ENCODE peak calls at places on chromosomes 7 and 10, in nine cellular contexts. One of them, this sample, is unnamed.

GRCh38 chr10:97676770-97677581 is 10.1 kb downstream of the AVPI1 start:
- DNase-seq in colonic mucosa: no peak
- DNase-seq in IMR-90: peak; percentile 63
- DNase-seq in nephron progenitor cell: peak; percentile 61
- DNase-seq in sigmoid colon: no peak
- DNase-seq in CD8-positive, alpha-beta T cell: peak; percentile 58
- DNase-seq in GM10248: peak; percentile 77
- DNase-seq in AG10803: peak; percentile 63
- DNase-seq in adrenal gland: no peak
- DNase-seq in this sample: no peak

GRCh38 chr10:60905580-60905979 is 38.4 kb downstream of the RHOBTB1 start:
- DNase-seq in colonic mucosa: no peak
- DNase-seq in IMR-90: peak; percentile 59
- DNase-seq in nephron progenitor cell: no peak
- DNase-seq in sigmoid colon: peak; percentile 89
- DNase-seq in CD8-positive, alpha-beta T cell: no peak
- DNase-seq in GM10248: no peak
- DNase-seq in AG10803: peak; percentile 78
- DNase-seq in adrenal gland: peak; percentile 19
- DNase-seq in this sample: no peak

GRCh38 chr10:117686606-117687005 is 144.1 kb downstream of the EMX2 start:
- DNase-seq in colonic mucosa: no peak
- DNase-seq in IMR-90: no peak
- DNase-seq in nephron progenitor cell: no peak
- DNase-seq in sigmoid colon: no peak
- DNase-seq in CD8-positive, alpha-beta T cell: no peak
- DNase-seq in GM10248: no peak
- DNase-seq in AG10803: no peak
- DNase-seq in adrenal gland: no peak
- DNase-seq in this sample: no peak

GRCh38 chr7:153473189-153473588 is 579.0 kb upstream of the DPP6 start:
- DNase-seq in colonic mucosa: no peak
- DNase-seq in IMR-90: no peak
- DNase-seq in nephron progenitor cell: no peak
- DNase-seq in sigmoid colon: no peak
- DNase-seq in CD8-positive, alpha-beta T cell: no peak
- DNase-seq in GM10248: no peak
- DNase-seq in AG10803: no peak
- DNase-seq in adrenal gland: peak; percentile 44
- DNase-seq in this sample: no peak

GRCh38 chr10:85012305-85012704 is 683.9 kb downstream of the CCSER2 start:
- DNase-seq in colonic mucosa: no peak
- DNase-seq in IMR-90: no peak
- DNase-seq in nephron progenitor cell: no peak
- DNase-seq in sigmoid colon: no peak
- DNase-seq in CD8-positive, alpha-beta T cell: no peak
- DNase-seq in GM10248: no peak
- DNase-seq in AG10803: no peak
- DNase-seq in adrenal gland: no peak
- DNase-seq in this sample: no peak

GRCh38 chr10:48996-49395 is at the start of gene TUBB8:
- DNase-seq in colonic mucosa: no peak
- DNase-seq in IMR-90: no peak
- DNase-seq in nephron progenitor cell: no peak
- DNase-seq in sigmoid colon: no peak
- DNase-seq in CD8-positive, alpha-beta T cell: no peak
- DNase-seq in GM10248: no peak
- DNase-seq in AG10803: no peak
- DNase-seq in adrenal gland: no peak
- DNase-seq in this sample: no peak

GRCh38 chr7:131898418-131898817 is 342.0 kb upstream of the PODXL start:
- DNase-seq in colonic mucosa: no peak
- DNase-seq in IMR-90: no peak
- DNase-seq in nephron progenitor cell: no peak
- DNase-seq in sigmoid colon: no peak
- DNase-seq in CD8-positive, alpha-beta T cell: no peak
- DNase-seq in GM10248: no peak
- DNase-seq in AG10803: peak; percentile 69
- DNase-seq in adrenal gland: no peak
- DNase-seq in this sample: no peak

GRCh38 chr7:106284516-106285050 is at the start of gene NAMPT:
- DNase-seq in colonic mucosa: peak; percentile 55
- DNase-seq in IMR-90: no peak
- DNase-seq in nephron progenitor cell: peak; percentile 79
- DNase-seq in sigmoid colon: peak; percentile 82
- DNase-seq in CD8-positive, alpha-beta T cell: peak; percentile 46
- DNase-seq in GM10248: peak; percentile 38
- DNase-seq in AG10803: no peak
- DNase-seq in adrenal gland: peak; percentile 48
- DNase-seq in this sample: no peak

GRCh38 chr7:30074422-30075030 is 46.3 kb downstream of the PLEKHA8 start:
- DNase-seq in colonic mucosa: no peak
- DNase-seq in IMR-90: peak; percentile 60
- DNase-seq in nephron progenitor cell: no peak
- DNase-seq in sigmoid colon: no peak
- DNase-seq in CD8-positive, alpha-beta T cell: no peak
- DNase-seq in GM10248: no peak
- DNase-seq in AG10803: peak; percentile 55
- DNase-seq in adrenal gland: no peak
- DNase-seq in this sample: no peak

GRCh38 chr10:16787361-16787791 is 29.8 kb downstream of the RSU1 start:
- DNase-seq in colonic mucosa: no peak
- DNase-seq in IMR-90: no peak
- DNase-seq in nephron progenitor cell: no peak
- DNase-seq in sigmoid colon: no peak
- DNase-seq in CD8-positive, alpha-beta T cell: peak; percentile 56
- DNase-seq in GM10248: no peak
- DNase-seq in AG10803: no peak
- DNase-seq in adrenal gland: no peak
- DNase-seq in this sample: no peak

GRCh38 chr7:1041471-1042160 is 2.7 kb upstream of the GPR146 start:
- DNase-seq in colonic mucosa: no peak
- DNase-seq in IMR-90: peak; percentile 12
- DNase-seq in nephron progenitor cell: no peak
- DNase-seq in sigmoid colon: no peak
- DNase-seq in CD8-positive, alpha-beta T cell: no peak
- DNase-seq in GM10248: no peak
- DNase-seq in AG10803: no peak
- DNase-seq in adrenal gland: no peak
- DNase-seq in this sample: no peak

GRCh38 chr7:133275441-133276105 is 22.7 kb downstream of the EXOC4 start:
- DNase-seq in colonic mucosa: no peak
- DNase-seq in IMR-90: no peak
- DNase-seq in nephron progenitor cell: no peak
- DNase-seq in sigmoid colon: no peak
- DNase-seq in CD8-positive, alpha-beta T cell: no peak
- DNase-seq in GM10248: no peak
- DNase-seq in AG10803: peak; percentile 27
- DNase-seq in adrenal gland: no peak
- DNase-seq in this sample: no peak

GRCh38 chr7:21868647-21868896 is 77.1 kb downstream of the CDCA7L start:
- DNase-seq in colonic mucosa: no peak
- DNase-seq in IMR-90: no peak
- DNase-seq in nephron progenitor cell: no peak
- DNase-seq in sigmoid colon: no peak
- DNase-seq in CD8-positive, alpha-beta T cell: no peak
- DNase-seq in GM10248: no peak
- DNase-seq in AG10803: no peak
- DNase-seq in adrenal gland: no peak
- DNase-seq in this sample: no peak

GRCh38 chr7:21869785-21870402 is 75.8 kb downstream of the CDCA7L start:
- DNase-seq in colonic mucosa: no peak
- DNase-seq in IMR-90: peak; percentile 37
- DNase-seq in nephron progenitor cell: no peak
- DNase-seq in sigmoid colon: no peak
- DNase-seq in CD8-positive, alpha-beta T cell: no peak
- DNase-seq in GM10248: no peak
- DNase-seq in AG10803: peak; percentile 12
- DNase-seq in adrenal gland: no peak
- DNase-seq in this sample: no peak

GRCh38 chr7:21867816-21868646 is 77.7 kb downstream of the CDCA7L start:
- DNase-seq in colonic mucosa: no peak
- DNase-seq in IMR-90: no peak
- DNase-seq in nephron progenitor cell: no peak
- DNase-seq in sigmoid colon: no peak
- DNase-seq in CD8-positive, alpha-beta T cell: no peak
- DNase-seq in GM10248: no peak
- DNase-seq in AG10803: no peak
- DNase-seq in adrenal gland: no peak
- DNase-seq in this sample: no peak
- TF ChIP-seq CTCF in colonic mucosa: no peak
- TF ChIP-seq CTCF in IMR-90: no peak
- TF ChIP-seq CTCF in nephron progenitor cell: no peak
- TF ChIP-seq CTCF in sigmoid colon: no peak
- TF ChIP-seq CTCF in CD8-positive, alpha-beta T cell: no peak
- TF ChIP-seq CTCF in GM10248: no peak
- TF ChIP-seq CTCF in AG10803: no peak
- TF ChIP-seq CTCF in adrenal gland: no peak
- TF ChIP-seq CTCF in this sample: no peak

GRCh38 chr7:46654546-46655443 is 733.7 kb upstream of the IGFBP3 start:
- DNase-seq in colonic mucosa: no peak
- DNase-seq in IMR-90: peak; percentile 25
- DNase-seq in nephron progenitor cell: no peak
- DNase-seq in sigmoid colon: no peak
- DNase-seq in CD8-positive, alpha-beta T cell: no peak
- DNase-seq in GM10248: no peak
- DNase-seq in AG10803: peak; percentile 15
- DNase-seq in adrenal gland: no peak
- DNase-seq in this sample: no peak
- TF ChIP-seq CTCF in colonic mucosa: no peak
- TF ChIP-seq CTCF in IMR-90: no peak
- TF ChIP-seq CTCF in nephron progenitor cell: no peak
- TF ChIP-seq CTCF in sigmoid colon: no peak
- TF ChIP-seq CTCF in CD8-positive, alpha-beta T cell: no peak
- TF ChIP-seq CTCF in GM10248: no peak
- TF ChIP-seq CTCF in AG10803: no peak
- TF ChIP-seq CTCF in adrenal gland: no peak
- TF ChIP-seq CTCF in this sample: no peak

DNA sequence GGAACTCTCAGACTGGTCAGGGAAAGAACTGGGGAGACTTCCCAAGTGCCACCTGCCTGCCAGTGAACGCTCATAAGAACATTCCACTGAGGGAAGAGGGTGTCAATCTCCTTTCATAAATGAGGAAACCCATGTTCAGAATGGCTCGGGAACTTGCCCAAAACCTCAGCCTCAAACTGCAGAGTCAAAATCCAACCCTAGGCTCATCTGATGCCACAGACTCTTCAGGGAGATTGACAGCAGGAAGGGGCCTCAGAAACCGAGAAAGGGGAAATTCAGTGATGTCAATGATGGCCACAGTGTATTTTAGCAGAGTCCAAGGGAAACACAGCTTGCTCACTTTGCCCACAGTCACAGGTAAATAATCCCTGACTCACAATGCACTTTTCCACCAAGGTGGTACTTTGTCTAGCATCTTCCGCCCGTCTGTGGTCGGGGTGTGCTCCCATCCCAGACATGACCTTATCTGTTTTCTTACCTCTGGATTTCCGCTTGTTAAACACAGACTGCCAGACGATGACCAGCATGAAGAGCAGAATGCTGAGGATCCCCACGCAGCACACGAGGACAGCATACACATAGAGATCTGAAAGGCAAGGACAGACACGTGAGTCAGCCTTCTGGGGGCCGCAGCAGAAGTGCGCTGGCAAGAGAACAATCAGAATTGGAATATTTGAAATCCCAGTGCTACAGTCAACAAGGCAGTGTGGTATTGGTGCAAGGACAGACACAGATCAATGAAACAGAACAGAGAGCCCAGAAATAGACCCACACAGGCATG is 38.4 kb downstream of the VSTM4 start:
- DNase-seq in colonic mucosa: peak; percentile 4
- DNase-seq in IMR-90: no peak
- DNase-seq in nephron progenitor cell: no peak
- DNase-seq in sigmoid colon: no peak
- DNase-seq in CD8-positive, alpha-beta T cell: no peak
- DNase-seq in GM10248: peak; percentile 41
- DNase-seq in AG10803: no peak
- DNase-seq in adrenal gland: peak; percentile 79
- DNase-seq in this sample: no peak
- TF ChIP-seq CTCF in colonic mucosa: no peak
- TF ChIP-seq CTCF in IMR-90: no peak
- TF ChIP-seq CTCF in nephron progenitor cell: no peak
- TF ChIP-seq CTCF in sigmoid colon: no peak
- TF ChIP-seq CTCF in CD8-positive, alpha-beta T cell: no peak
- TF ChIP-seq CTCF in GM10248: no peak
- TF ChIP-seq CTCF in AG10803: no peak
- TF ChIP-seq CTCF in adrenal gland: no peak
- TF ChIP-seq CTCF in this sample: no peak

DNA sequence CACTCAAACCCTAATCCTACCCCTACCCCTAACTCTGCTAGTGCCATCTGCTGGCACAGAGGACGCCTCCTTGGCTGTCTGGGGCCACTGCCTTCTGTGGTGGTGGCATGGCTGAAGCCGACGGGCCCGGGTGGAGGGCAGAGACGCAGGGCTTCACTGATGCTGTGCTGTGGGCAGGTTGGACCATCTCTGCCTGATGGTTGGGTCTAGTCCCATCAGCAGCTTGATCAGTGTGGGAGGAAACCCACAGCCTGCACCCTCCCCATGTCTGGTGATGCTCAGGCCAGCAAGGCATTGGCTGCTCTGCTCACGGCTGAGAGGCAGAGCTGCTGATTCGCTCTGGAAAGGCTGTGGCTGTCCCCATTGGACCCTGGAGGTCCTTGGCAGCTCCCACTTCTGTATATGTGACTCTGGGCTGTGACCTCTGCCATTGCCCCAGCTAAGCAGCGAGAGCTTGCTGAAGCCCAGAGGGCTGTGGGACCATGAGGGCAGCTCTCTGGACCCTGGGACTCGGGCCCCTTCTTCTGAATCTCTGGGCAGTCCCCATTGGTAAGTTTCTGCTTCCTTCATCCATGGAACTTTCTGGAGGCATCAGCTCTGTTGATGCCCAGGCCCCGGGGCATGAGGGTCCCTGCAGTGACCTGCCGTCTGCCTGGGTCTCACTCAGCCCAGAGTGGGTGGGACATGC is at the start of gene SCART1:
- DNase-seq in colonic mucosa: no peak
- DNase-seq in IMR-90: no peak
- DNase-seq in nephron progenitor cell: no peak
- DNase-seq in sigmoid colon: no peak
- DNase-seq in CD8-positive, alpha-beta T cell: no peak
- DNase-seq in GM10248: no peak
- DNase-seq in AG10803: no peak
- DNase-seq in adrenal gland: no peak
- DNase-seq in this sample: no peak
- TF ChIP-seq CTCF in colonic mucosa: no peak
- TF ChIP-seq CTCF in IMR-90: no peak
- TF ChIP-seq CTCF in nephron progenitor cell: no peak
- TF ChIP-seq CTCF in sigmoid colon: no peak
- TF ChIP-seq CTCF in CD8-positive, alpha-beta T cell: no peak
- TF ChIP-seq CTCF in GM10248: no peak
- TF ChIP-seq CTCF in AG10803: no peak
- TF ChIP-seq CTCF in adrenal gland: no peak
- TF ChIP-seq CTCF in this sample: no peak

GRCh38 chr7:157690833-157691382 is 354.1 kb downstream of the DNAJB6 start:
- DNase-seq in colonic mucosa: peak; percentile 52
- DNase-seq in IMR-90: no peak
- DNase-seq in nephron progenitor cell: peak; percentile 63
- DNase-seq in sigmoid colon: peak; percentile 85
- DNase-seq in CD8-positive, alpha-beta T cell: no peak
- DNase-seq in GM10248: no peak
- DNase-seq in AG10803: peak; percentile 40
- DNase-seq in adrenal gland: peak; percentile 50
- DNase-seq in this sample: peak; percentile 40
- TF ChIP-seq CTCF in colonic mucosa: no peak
- TF ChIP-seq CTCF in IMR-90: no peak
- TF ChIP-seq CTCF in nephron progenitor cell: no peak
- TF ChIP-seq CTCF in sigmoid colon: no peak
- TF ChIP-seq CTCF in CD8-positive, alpha-beta T cell: no peak
- TF ChIP-seq CTCF in GM10248: no peak
- TF ChIP-seq CTCF in AG10803: no peak
- TF ChIP-seq CTCF in adrenal gland: no peak
- TF ChIP-seq CTCF in this sample: no peak

This sample was measured in upper lobe of right lung.